ENCODE peak calls at places on chromosomes 12 and 14, in six cellular contexts. D is psoas muscle, K is amygdala, N is tibial artery, X is AG20443, I is fibroblast of pulmonary artery. Q is an unnamed sample.

GRCh38 chr14:34628681-34629135 is 1.2 kb downstream of the SNX6 start:
- DNase-seq in D (no peak), K (no peak), N (no peak), X (no peak), I (peak), Q (no peak)

GRCh38 chr12:6554168-6554989 is 1.5 kb downstream of the IFFO1 start:
- DNase-seq in D (peak), K (peak), N (peak), X (peak), I (peak), Q (peak)

GRCh38 chr12:6934110-6934509 is 6.4 kb downstream of the ATN1 start:
- DNase-seq in D (peak), K (no peak), N (no peak), X (no peak), I (peak), Q (no peak)

GRCh38 chr12:4107436-4107878 is 166.1 kb upstream of the CCND2 start:
- DNase-seq in D (no peak), K (no peak), N (no peak), X (peak), I (peak), Q (peak)

GRCh38 chr12:123942277-123942653 is 30.4 kb downstream of the CCDC92 start:
- DNase-seq in D (no peak), K (no peak), N (no peak), X (peak), I (peak), Q (no peak)

GRCh38 chr12:29283969-29284368 is 97.0 kb downstream of the ERGIC2 start:
- DNase-seq in D (no peak), K (no peak), N (no peak), X (no peak), I (peak), Q (no peak)

GRCh38 chr12:106386836-106387555 is 29.4 kb downstream of the POLR3B start:
- DNase-seq in D (no peak), K (no peak), N (no peak), X (peak), I (peak), Q (no peak)

GRCh38 chr12:160858-161257 is 53.1 kb downstream of the SLC6A12 start:
- DNase-seq in D (no peak), K (no peak), N (no peak), X (no peak), I (no peak), Q (no peak)

GRCh38 chr12:22443379-22444316 is 100.7 kb downstream of the C2CD5 start:
- DNase-seq in D (peak), K (peak), N (no peak), X (peak), I (peak), Q (peak)

GRCh38 chr12:89857652-89858274 is 149.1 kb upstream of the ATP2B1 start:
- DNase-seq in D (no peak), K (no peak), N (no peak), X (no peak), I (no peak), Q (no peak)

GRCh38 chr14:77598366-77599050 is 17.9 kb downstream of the SPTLC2 start:
- DNase-seq in D (no peak), K (no peak), N (no peak), X (no peak), I (no peak), Q (no peak)

GRCh38 chr12:12839003-12839395 is 25.9 kb downstream of the DDX47 start:
- DNase-seq in D (no peak), K (no peak), N (no peak), X (no peak), I (no peak), Q (no peak)

GRCh38 chr14:70002589-70003240 is 123.5 kb downstream of the SMOC1 start:
- DNase-seq in D (no peak), K (no peak), N (no peak), X (no peak), I (no peak), Q (no peak)

GRCh38 chr12:53061404-53062010 is 11.6 kb downstream of the TNS2 start:
- DNase-seq in D (peak), K (no peak), N (peak), X (no peak), I (no peak), Q (peak)

GRCh38 chr12:3202734-3203446 is 125.7 kb downstream of the TSPAN9 start:
- DNase-seq in D (peak), K (no peak), N (no peak), X (peak), I (peak), Q (peak)

GRCh38 chr12:98741615-98742265 is 96.7 kb downstream of the APAF1 start:
- DNase-seq in D (no peak), K (no peak), N (no peak), X (no peak), I (no peak), Q (no peak)

GRCh38 chr12:107992870-107993451 is 136.1 kb upstream of the WSCD2 start:
- DNase-seq in D (no peak), K (no peak), N (no peak), X (peak), I (peak), Q (peak)

GRCh38 chr14:23141706-23142467 is 22.8 kb upstream of the CEBPE start:
- DNase-seq in D (peak), K (no peak), N (peak), X (peak), I (peak), Q (no peak)

GRCh38 chr12:109864916-109865315 is 15.4 kb downstream of the GLTP start:
- DNase-seq in D (no peak), K (no peak), N (no peak), X (no peak), I (no peak), Q (no peak)

GRCh38 chr14:95229749-95230148 is 72.4 kb upstream of the DICER1 start:
- DNase-seq in D (no peak), K (no peak), N (no peak), X (no peak), I (no peak), Q (no peak)

GRCh38 chr14:91398192-91398591 is 19.4 kb downstream of the CCDC88C start:
- DNase-seq in D (no peak), K (no peak), N (no peak), X (no peak), I (no peak), Q (no peak)

GRCh38 chr12:17020765-17021164 is 414.8 kb upstream of the LMO3 start:
- DNase-seq in D (no peak), K (no peak), N (no peak), X (no peak), I (no peak), Q (no peak)

GRCh38 chr12:6337958-6338406 is 3.9 kb downstream of the TNFRSF1A start:
- DNase-seq in D (no peak), K (no peak), N (no peak), X (no peak), I (peak), Q (no peak)

GRCh38 chr12:107474639-107475539 is 210.7 kb upstream of the PWP1 start:
- DNase-seq in D (no peak), K (no peak), N (no peak), X (no peak), I (no peak), Q (no peak)

GRCh38 chr14:99879401-99880295 is 86.4 kb downstream of the EML1 start:
- DNase-seq in D (no peak), K (no peak), N (no peak), X (peak), I (peak), Q (no peak)

GRCh38 chr14:68757618-68758081 is 35.2 kb downstream of the ZFP36L1 start:
- DNase-seq in D (peak), K (no peak), N (peak), X (peak), I (no peak), Q (no peak)

GRCh38 chr12:91382081-91382543 is 199.5 kb upstream of the DCN start:
- DNase-seq in D (peak), K (peak), N (peak), X (peak), I (peak), Q (no peak)

GRCh38 chr14:71932229-71932951 is at the start of gene RGS6:
- DNase-seq in D (no peak), K (no peak), N (no peak), X (peak), I (peak), Q (peak)

GRCh38 chr12:13146539-13146938 is 43.1 kb upstream of the GSG1 start:
- DNase-seq in D (no peak), K (no peak), N (peak), X (no peak), I (no peak), Q (no peak)

GRCh38 chr12:19778111-19778688 is 338.9 kb downstream of the AEBP2 start:
- DNase-seq in D (no peak), K (no peak), N (no peak), X (no peak), I (peak), Q (no peak)

GRCh38 chr12:76685246-76685678 is 78.7 kb upstream of the ZDHHC17 start:
- DNase-seq in D (no peak), K (peak), N (no peak), X (peak), I (peak), Q (no peak)

GRCh38 chr12:126385785-126386184 is 1320.5 kb downstream of the AACS start:
- DNase-seq in D (no peak), K (no peak), N (no peak), X (peak), I (peak), Q (no peak)

GRCh38 chr12:107330901-107331431 is 237.6 kb upstream of the CRY1 start:
- DNase-seq in D (no peak), K (no peak), N (no peak), X (no peak), I (no peak), Q (no peak)

GRCh38 chr12:100553851-100554404 is 19.6 kb upstream of the GAS2L3 start:
- DNase-seq in D (no peak), K (no peak), N (no peak), X (no peak), I (no peak), Q (no peak)

GRCh38 chr12:104478396-104479140 is 21.8 kb downstream of the CHST11 start:
- DNase-seq in D (no peak), K (no peak), N (no peak), X (no peak), I (no peak), Q (no peak)

GRCh38 chr12:4843907-4844306 is 65.8 kb upstream of the KCNA1 start:
- DNase-seq in D (no peak), K (no peak), N (no peak), X (no peak), I (no peak), Q (no peak)

GRCh38 chr14:90671382-90671781 is 144.8 kb downstream of the TTC7B start:
- DNase-seq in D (no peak), K (no peak), N (no peak), X (no peak), I (no peak), Q (no peak)

GRCh38 chr14:53093206-53093605 is 59.9 kb downstream of the DDHD1 start:
- DNase-seq in D (no peak), K (no peak), N (no peak), X (peak), I (peak), Q (no peak)

GRCh38 chr12:65926119-65927004 is 102.1 kb downstream of the HMGA2 start:
- DNase-seq in D (no peak), K (no peak), N (no peak), X (no peak), I (no peak), Q (no peak)